ENCODE peak calls at places on chromosomes 6 and 20, in seven cellular contexts. One of them, this sample, is unnamed.

GRCh38 chr6:159252955-159253508 is 83.8 kb downstream of the FNDC1 start:
- DNase-seq in neural crest cell: peak
- DNase-seq in stimulated activated CD4-positive, alpha-beta T cell treated with anti-CD3 and anti-CD28 coated beads, Interleukin-15, amount 100 ng/mL, for 1 hour: no peak
- DNase-seq in activated gamma-delta T cell treated with anti-CD3 and anti-CD28 coated beads, Interleukin-2, amount 50 U/mL, for 16 hours: no peak
- DNase-seq in smooth muscle cell of the brain vasculature: peak
- DNase-seq in gastrocnemius medialis: no peak
- DNase-seq in HT1080: peak
- DNase-seq in this sample: no peak

GRCh38 chr6:11094411-11094851 is 797 bp downstream of the SMIM13 start:
- DNase-seq in stimulated activated CD4-positive, alpha-beta T cell treated with anti-CD3 and anti-CD28 coated beads, Interleukin-15, amount 100 ng/mL, for 1 hour: peak
- DNase-seq in HT1080: peak
- DNase-seq in neural crest cell: peak
- DNase-seq in smooth muscle cell of the brain vasculature: no peak
- DNase-seq in activated gamma-delta T cell treated with anti-CD3 and anti-CD28 coated beads, Interleukin-2, amount 50 U/mL, for 16 hours: peak
- DNase-seq in gastrocnemius medialis: peak
- DNase-seq in this sample: peak

GRCh38 chr6:85185977-85186376 is 263.9 kb upstream of the NT5E start:
- DNase-seq in smooth muscle cell of the brain vasculature: no peak
- DNase-seq in stimulated activated CD4-positive, alpha-beta T cell treated with anti-CD3 and anti-CD28 coated beads, Interleukin-15, amount 100 ng/mL, for 1 hour: no peak
- DNase-seq in activated gamma-delta T cell treated with anti-CD3 and anti-CD28 coated beads, Interleukin-2, amount 50 U/mL, for 16 hours: no peak
- DNase-seq in neural crest cell: no peak
- DNase-seq in gastrocnemius medialis: no peak
- DNase-seq in HT1080: no peak
- DNase-seq in this sample: no peak

GRCh38 chr20:56985286-56985685 is 281.2 kb downstream of the BMP7 start:
- DNase-seq in activated gamma-delta T cell treated with anti-CD3 and anti-CD28 coated beads, Interleukin-2, amount 50 U/mL, for 16 hours: no peak
- DNase-seq in HT1080: peak
- DNase-seq in gastrocnemius medialis: no peak
- DNase-seq in stimulated activated CD4-positive, alpha-beta T cell treated with anti-CD3 and anti-CD28 coated beads, Interleukin-15, amount 100 ng/mL, for 1 hour: no peak
- DNase-seq in smooth muscle cell of the brain vasculature: no peak
- DNase-seq in neural crest cell: no peak
- DNase-seq in this sample: no peak

GRCh38 chr6:96836579-96837137 is 619 bp downstream of the GPR63 start:
- DNase-seq in smooth muscle cell of the brain vasculature: no peak
- DNase-seq in HT1080: peak
- DNase-seq in neural crest cell: peak
- DNase-seq in stimulated activated CD4-positive, alpha-beta T cell treated with anti-CD3 and anti-CD28 coated beads, Interleukin-15, amount 100 ng/mL, for 1 hour: no peak
- DNase-seq in activated gamma-delta T cell treated with anti-CD3 and anti-CD28 coated beads, Interleukin-2, amount 50 U/mL, for 16 hours: no peak
- DNase-seq in gastrocnemius medialis: no peak
- DNase-seq in this sample: no peak

GRCh38 chr6:107116328-107116892 is 1.1 kb upstream of the BEND3 start:
- DNase-seq in activated gamma-delta T cell treated with anti-CD3 and anti-CD28 coated beads, Interleukin-2, amount 50 U/mL, for 16 hours: no peak
- DNase-seq in smooth muscle cell of the brain vasculature: no peak
- DNase-seq in HT1080: no peak
- DNase-seq in neural crest cell: peak
- DNase-seq in stimulated activated CD4-positive, alpha-beta T cell treated with anti-CD3 and anti-CD28 coated beads, Interleukin-15, amount 100 ng/mL, for 1 hour: no peak
- DNase-seq in gastrocnemius medialis: no peak
- DNase-seq in this sample: no peak

GRCh38 chr20:19880256-19881079 is 122.4 kb downstream of the RIN2 start:
- DNase-seq in smooth muscle cell of the brain vasculature: no peak
- DNase-seq in HT1080: peak
- DNase-seq in stimulated activated CD4-positive, alpha-beta T cell treated with anti-CD3 and anti-CD28 coated beads, Interleukin-15, amount 100 ng/mL, for 1 hour: no peak
- DNase-seq in neural crest cell: no peak
- DNase-seq in activated gamma-delta T cell treated with anti-CD3 and anti-CD28 coated beads, Interleukin-2, amount 50 U/mL, for 16 hours: no peak
- DNase-seq in gastrocnemius medialis: no peak
- DNase-seq in this sample: no peak

GRCh38 chr20:60105404-60105803 is 147.2 kb downstream of the CDH26 start:
- DNase-seq in gastrocnemius medialis: no peak
- DNase-seq in activated gamma-delta T cell treated with anti-CD3 and anti-CD28 coated beads, Interleukin-2, amount 50 U/mL, for 16 hours: no peak
- DNase-seq in stimulated activated CD4-positive, alpha-beta T cell treated with anti-CD3 and anti-CD28 coated beads, Interleukin-15, amount 100 ng/mL, for 1 hour: no peak
- DNase-seq in neural crest cell: no peak
- DNase-seq in smooth muscle cell of the brain vasculature: no peak
- DNase-seq in HT1080: no peak
- DNase-seq in this sample: no peak

GRCh38 chr6:14917101-14917500 is 328.8 kb upstream of the JARID2 start:
- DNase-seq in HT1080: no peak
- DNase-seq in activated gamma-delta T cell treated with anti-CD3 and anti-CD28 coated beads, Interleukin-2, amount 50 U/mL, for 16 hours: no peak
- DNase-seq in neural crest cell: no peak
- DNase-seq in smooth muscle cell of the brain vasculature: no peak
- DNase-seq in gastrocnemius medialis: no peak
- DNase-seq in stimulated activated CD4-positive, alpha-beta T cell treated with anti-CD3 and anti-CD28 coated beads, Interleukin-15, amount 100 ng/mL, for 1 hour: no peak
- DNase-seq in this sample: no peak

GRCh38 chr6:40597301-40597700 is 10.1 kb upstream of the LRFN2 start:
- DNase-seq in stimulated activated CD4-positive, alpha-beta T cell treated with anti-CD3 and anti-CD28 coated beads, Interleukin-15, amount 100 ng/mL, for 1 hour: no peak
- DNase-seq in neural crest cell: no peak
- DNase-seq in HT1080: no peak
- DNase-seq in smooth muscle cell of the brain vasculature: no peak
- DNase-seq in gastrocnemius medialis: no peak
- DNase-seq in activated gamma-delta T cell treated with anti-CD3 and anti-CD28 coated beads, Interleukin-2, amount 50 U/mL, for 16 hours: no peak
- DNase-seq in this sample: no peak